ENCODE peak calls at places on chromosomes 16 and 17, in nine cellular contexts. G, E, K, Z, W, Q, S, M and J are unnamed samples.

GRCh38 chr17:46975287-46975686 is 3.8 kb downstream of the RPRML start:
- DNase-seq in Q (no peak), E (no peak), S (no peak), K (no peak), W (no peak), G (no peak), Z (no peak), M (no peak), J (no peak)

GRCh38 chr16:24921229-24921628 is 75.5 kb downstream of the SLC5A11 start:
- DNase-seq in G (no peak), Z (no peak), Q (no peak), S (no peak), M (no peak), K (no peak), E (no peak), W (no peak), J (peak; percentile 4)

GRCh38 chr17:28160610-28161009 is 118.1 kb downstream of the NLK start:
- DNase-seq in Z (no peak), Q (no peak), S (no peak), M (no peak), K (no peak), E (peak; percentile 52), W (no peak), G (no peak), J (no peak)

GRCh38 chr16:7013990-7014389 is 318.7 kb upstream of the RBFOX1 start:
- DNase-seq in Q (peak; percentile 23), K (no peak), W (no peak), G (no peak), E (peak; percentile 5), S (no peak), Z (peak; percentile 64), M (no peak), J (no peak)

GRCh38 chr17:83201206-83202001 is 122.0 kb downstream of the METRNL start:
- DNase-seq in G (no peak), Z (no peak), Q (no peak), S (no peak), K (no peak), E (no peak), W (no peak), M (peak; percentile 2), J (peak; percentile 27)

GRCh38 chr17:35486920-35487727 is 38.6 kb upstream of the SLFN13 start:
- DNase-seq in Z (peak; percentile 20), G (no peak), W (peak; percentile 68), K (no peak), E (peak; percentile 56), M (peak; percentile 53), S (peak; percentile 36), Q (peak; percentile 13), J (peak; percentile 83)

GRCh38 chr17:1110844-1111598 is 68.8 kb downstream of the ABR start:
- DNase-seq in Q (no peak), E (peak; percentile 91), S (peak; percentile 50), M (peak; percentile 79), G (peak; percentile 88), K (peak; percentile 88), W (peak; percentile 85), Z (peak; percentile 47), J (peak; percentile 94)

GRCh38 chr17:46943511-46944393 is 20.8 kb downstream of the GOSR2 start:
- DNase-seq in Q (peak; percentile 67), E (peak; percentile 36), W (no peak), K (no peak), Z (peak; percentile 72), G (peak; percentile 43), M (no peak), S (peak; percentile 38), J (no peak)

GRCh38 chr16:85722497-85722896 is 28.4 kb downstream of the C16orf74 start:
- DNase-seq in Z (no peak), K (no peak), S (no peak), W (no peak), Q (no peak), G (no peak), M (no peak), E (no peak), J (no peak)

GRCh38 chr16:2770781-2771111 is 6.3 kb downstream of the ELOB start:
- DNase-seq in Z (no peak), G (no peak), E (no peak), W (no peak), K (no peak), Q (no peak), M (no peak), S (no peak), J (no peak)

GRCh38 chr16:23679274-23679985 is 741 bp downstream of the PLK1 start:
- DNase-seq in Q (peak; percentile 77), W (no peak), S (no peak), G (peak; percentile 62), Z (peak; percentile 35), E (peak; percentile 57), K (no peak), M (peak; percentile 56), J (no peak)

GRCh38 chr16:68275611-68276191 is 11.4 kb downstream of the SLC7A6 start:
- DNase-seq in W (no peak), Z (no peak), G (no peak), K (no peak), M (no peak), S (no peak), E (no peak), Q (no peak), J (no peak)

GRCh38 chr17:80858301-80859003 is 133.2 kb upstream of the CHMP6 start:
- DNase-seq in K (no peak), S (no peak), W (no peak), G (no peak), Q (no peak), Z (no peak), M (no peak), E (peak; percentile 8), J (no peak)

GRCh38 chr17:65191805-65192740 is 54.9 kb downstream of the RGS9 start:
- DNase-seq in M (no peak), K (peak; percentile 18), Z (peak; percentile 40), Q (no peak), W (no peak), E (peak; percentile 78), G (peak; percentile 47), S (no peak), J (no peak)

GRCh38 chr16:74607310-74607966 is 524 bp upstream of the GLG1 start:
- DNase-seq in Q (no peak), M (no peak), W (no peak), Z (no peak), E (no peak), S (no peak), K (no peak), G (no peak), J (no peak)

GRCh38 chr16:87457051-87457611 is 35.7 kb downstream of the ZCCHC14 start:
- DNase-seq in Z (no peak), K (no peak), S (no peak), W (no peak), G (no peak), E (peak; percentile 76), Q (no peak), M (no peak), J (no peak)
- H3K4me3 ChIP-seq in Z (no peak overlapping the region), K (no peak overlapping the region), S (no peak overlapping the region), W (no peak overlapping the region), G (peak overlapping the region; percentile 28), E (no peak overlapping the region), Q (no peak overlapping the region), M (no peak overlapping the region), J (no peak overlapping the region)

DNA sequence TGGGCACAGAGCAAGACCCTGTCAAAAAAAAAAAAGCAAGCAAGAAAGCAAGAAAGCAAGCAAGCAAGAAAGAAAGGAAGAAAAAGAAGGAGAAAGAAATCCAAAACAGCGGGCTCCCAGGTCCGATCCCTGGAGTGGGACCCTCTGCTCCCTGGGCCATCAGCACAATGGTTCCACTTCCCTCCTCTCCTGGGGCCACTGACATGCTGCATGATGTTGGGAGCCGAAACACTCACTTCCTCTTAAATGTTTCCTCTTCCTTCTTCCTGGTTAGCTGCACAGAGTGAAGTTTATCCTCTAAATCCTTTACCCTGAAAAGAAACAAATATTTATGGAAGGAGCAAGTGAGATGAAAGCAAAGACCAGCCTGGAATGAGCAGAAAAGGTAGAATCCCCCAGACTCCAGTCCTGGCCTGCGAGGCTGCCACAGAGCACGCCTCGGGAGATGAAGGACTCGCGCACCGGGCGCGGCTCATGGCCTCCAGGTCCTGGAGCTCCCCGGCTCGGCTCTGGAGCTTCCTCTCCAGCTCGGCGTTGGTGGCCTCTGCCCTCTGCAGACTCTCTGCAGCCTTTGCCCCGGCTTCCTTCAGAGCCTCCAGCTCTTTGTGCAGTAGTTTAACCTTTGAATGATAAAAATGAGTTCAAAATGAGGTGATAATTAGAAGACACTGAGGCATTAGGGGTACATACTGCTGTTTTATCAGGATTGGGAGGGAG is 19.0 kb downstream of the CCDC57 start:
- DNase-seq in G (no peak), Z (no peak), S (no peak), K (no peak), M (peak; percentile 67), E (no peak), Q (no peak), W (no peak), J (no peak)
- H3K27ac ChIP-seq in G (no peak overlapping the region), Z (no peak overlapping the region), S (no peak overlapping the region), K (no peak overlapping the region), M (peak overlapping the region; percentile 66), E (no peak overlapping the region), Q (no peak overlapping the region), W (no peak overlapping the region), J (no peak overlapping the region)

DNA sequence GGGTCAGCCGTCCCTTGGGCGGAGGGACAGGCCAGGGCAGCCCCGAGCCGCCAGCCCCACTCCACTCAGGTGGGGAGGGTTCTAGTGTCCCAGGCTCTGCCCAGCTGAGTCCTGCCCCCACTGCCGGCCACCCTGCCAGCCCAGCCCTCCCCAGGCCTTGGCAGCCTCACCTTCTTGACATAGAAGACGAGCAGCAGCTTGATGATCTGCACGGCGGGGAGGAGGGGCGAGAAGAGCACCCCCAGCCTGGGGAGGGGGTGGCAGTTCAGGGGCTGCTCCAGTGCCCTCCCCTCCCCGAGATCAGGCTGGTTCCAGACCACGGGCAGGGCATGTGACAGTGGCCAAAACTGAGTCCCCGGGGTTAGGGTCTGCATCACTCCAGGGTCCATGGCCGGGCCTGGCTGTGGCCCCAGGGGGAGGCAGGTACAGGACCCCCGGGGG is 9.7 kb downstream of the TMC6 start:
- DNase-seq in Q (no peak), W (no peak), M (no peak), E (no peak), G (no peak), S (no peak), K (no peak), Z (no peak), J (peak; percentile 42)
- H3K4me1 ChIP-seq in Q (no peaks in the 10 kb centered on the region), W (no peaks in the 10 kb centered on the region), M (peaks cover 10% of the 10 kb centered on the region), E (no peaks in the 10 kb centered on the region), G (no peaks in the 10 kb centered on the region), S (peaks cover 13% of the 10 kb centered on the region), K (no peaks in the 10 kb centered on the region), Z (no peaks in the 10 kb centered on the region), J (no peaks in the 10 kb centered on the region)

GRCh38 chr17:6780886-6781285 is 4.9 kb downstream of the FBXO39 start:
- DNase-seq in Z (no peak), S (no peak), W (no peak), E (no peak), G (no peak), M (no peak), K (no peak), Q (no peak), J (no peak)

GRCh38 chr17:6779411-6779810 is 3.4 kb downstream of the FBXO39 start:
- DNase-seq in E (no peak), M (no peak), S (no peak), K (no peak), Q (no peak), G (no peak), W (no peak), Z (no peak), J (no peak)

GRCh38 chr17:6772016-6772415 is 4.0 kb upstream of the FBXO39 start:
- DNase-seq in E (no peak), W (no peak), Z (no peak), Q (no peak), K (no peak), M (no peak), S (no peak), G (no peak), J (no peak)

GRCh38 chr17:6780001-6780400 is 4.0 kb downstream of the FBXO39 start:
- DNase-seq in G (no peak), Z (peak; percentile 91), E (no peak), Q (no peak), K (no peak), W (no peak), M (no peak), S (no peak), J (no peak)

GRCh38 chr17:6775871-6776405 is at the start of gene FBXO39:
- DNase-seq in Z (no peak), G (no peak), W (no peak), S (no peak), Q (peak; percentile 79), K (no peak), E (no peak), M (no peak), J (no peak)
- H3K4me3 ChIP-seq in Z (no peak within 1 kb of the TSS), G (no peak within 1 kb of the TSS), W (no peak within 1 kb of the TSS), S (no peak within 1 kb of the TSS), Q (peak within 1 kb of the TSS; percentile 66), K (no peak within 1 kb of the TSS), E (no peak within 1 kb of the TSS), M (no peak within 1 kb of the TSS), J (no peak within 1 kb of the TSS)